ENCODE peak calls at places on chromosome 2, in five cellular contexts. One of them, this sample, is unnamed.

GRCh38 chr2:105781274-105781673 is 36.6 kb downstream of the NCK2 start:
- DNase-seq in K562: no peak
- DNase-seq in H1: no peak
- DNase-seq in GM12878: no peak
- DNase-seq in HepG2: no peak
- DNase-seq in this sample: no peak

GRCh38 chr2:44291281-44292248 is 16.3 kb downstream of the SLC3A1 start:
- DNase-seq in H1: no peak
- DNase-seq in K562: peak; percentile 28
- DNase-seq in GM12878: no peak
- DNase-seq in HepG2: peak; percentile 95
- DNase-seq in this sample: peak; percentile 29

GRCh38 chr2:40554665-40555294 is 102.9 kb upstream of the SLC8A1 start:
- DNase-seq in K562: peak; percentile 3
- DNase-seq in HepG2: peak; percentile 56
- DNase-seq in GM12878: peak; percentile 2
- DNase-seq in H1: peak; percentile 88
- DNase-seq in this sample: peak; percentile 83

GRCh38 chr2:112243233-112243632 is 11.6 kb downstream of the ZC3H8 start:
- DNase-seq in H1: no peak
- DNase-seq in K562: no peak
- DNase-seq in HepG2: no peak
- DNase-seq in GM12878: no peak
- DNase-seq in this sample: no peak

GRCh38 chr2:224973112-224974016 is 68.9 kb downstream of the DOCK10 start:
- DNase-seq in H1: no peak
- DNase-seq in K562: no peak
- DNase-seq in GM12878: no peak
- DNase-seq in HepG2: no peak
- DNase-seq in this sample: no peak

GRCh38 chr2:62038980-62039771 is 133.7 kb downstream of the COMMD1 start:
- DNase-seq in H1: no peak
- DNase-seq in GM12878: peak; percentile 98
- DNase-seq in HepG2: no peak
- DNase-seq in K562: peak; percentile 15
- DNase-seq in this sample: no peak

GRCh38 chr2:217418544-217418943 is 558.7 kb upstream of the TNP1 start:
- DNase-seq in K562: no peak
- DNase-seq in HepG2: no peak
- DNase-seq in H1: no peak
- DNase-seq in GM12878: no peak
- DNase-seq in this sample: no peak

GRCh38 chr2:181123798-181124217 is 143.4 kb downstream of the UBE2E3 start:
- DNase-seq in GM12878: peak; percentile 53
- DNase-seq in HepG2: no peak
- DNase-seq in K562: no peak
- DNase-seq in H1: no peak
- DNase-seq in this sample: no peak

GRCh38 chr2:20186078-20186854 is 38.7 kb downstream of the SDC1 start:
- DNase-seq in K562: peak; percentile 64
- DNase-seq in GM12878: no peak
- DNase-seq in H1: no peak
- DNase-seq in HepG2: peak; percentile 94
- DNase-seq in this sample: no peak

GRCh38 chr2:237701033-237701858 is 73.9 kb downstream of the LRRFIP1 start:
- DNase-seq in GM12878: no peak
- DNase-seq in K562: no peak
- DNase-seq in HepG2: no peak
- DNase-seq in H1: no peak
- DNase-seq in this sample: no peak

GRCh38 chr2:200356794-200357472 is 50.4 kb downstream of the SPATS2L start:
- DNase-seq in GM12878: no peak
- DNase-seq in K562: no peak
- DNase-seq in HepG2: no peak
- DNase-seq in H1: no peak
- DNase-seq in this sample: no peak

GRCh38 chr2:120886967-120887672 is 151.5 kb downstream of the GLI2 start:
- DNase-seq in H1: no peak
- DNase-seq in HepG2: peak; percentile 66
- DNase-seq in GM12878: no peak
- DNase-seq in K562: no peak
- DNase-seq in this sample: no peak

GRCh38 chr2:234427081-234428058 is 69.5 kb downstream of the ARL4C start:
- DNase-seq in K562: no peak
- DNase-seq in H1: peak; percentile 51
- DNase-seq in GM12878: no peak
- DNase-seq in HepG2: no peak
- DNase-seq in this sample: peak; percentile 62
- TF ChIP-seq CREB1 in K562: no peak
- TF ChIP-seq CREB1 in H1: peak; percentile 57
- TF ChIP-seq CREB1 in GM12878: no peak
- TF ChIP-seq CREB1 in HepG2: no peak
- TF ChIP-seq CREB1 in this sample: no peak

GRCh38 chr2:170421175-170421687 is 243.3 kb downstream of the MYO3B start:
- DNase-seq in K562: no peak
- DNase-seq in HepG2: no peak
- DNase-seq in GM12878: no peak
- DNase-seq in H1: no peak
- DNase-seq in this sample: no peak
- TF ChIP-seq ATF3 in K562: no peak
- TF ChIP-seq ATF3 in HepG2: no peak
- TF ChIP-seq ATF3 in GM12878: no peak
- TF ChIP-seq ATF3 in H1: no peak
- TF ChIP-seq ATF3 in this sample: no peak

GRCh38 chr2:240396623-240397541 is 38.6 kb upstream of the GPC1 start:
- DNase-seq in GM12878: no peak
- DNase-seq in H1: no peak
- DNase-seq in K562: no peak
- DNase-seq in HepG2: no peak
- DNase-seq in this sample: no peak

GRCh38 chr2:240398711-240399267 is 36.7 kb upstream of the GPC1 start:
- DNase-seq in GM12878: no peak
- DNase-seq in K562: no peak
- DNase-seq in H1: no peak
- DNase-seq in HepG2: no peak
- DNase-seq in this sample: no peak

GRCh38 chr2:240399419-240400318 is 35.8 kb upstream of the GPC1 start:
- DNase-seq in GM12878: no peak
- DNase-seq in H1: no peak
- DNase-seq in HepG2: no peak
- DNase-seq in K562: no peak
- DNase-seq in this sample: no peak

GRCh38 chr2:240397542-240397916 is 37.9 kb upstream of the GPC1 start:
- DNase-seq in H1: no peak
- DNase-seq in GM12878: no peak
- DNase-seq in K562: no peak
- DNase-seq in HepG2: no peak
- DNase-seq in this sample: no peak

DNA sequence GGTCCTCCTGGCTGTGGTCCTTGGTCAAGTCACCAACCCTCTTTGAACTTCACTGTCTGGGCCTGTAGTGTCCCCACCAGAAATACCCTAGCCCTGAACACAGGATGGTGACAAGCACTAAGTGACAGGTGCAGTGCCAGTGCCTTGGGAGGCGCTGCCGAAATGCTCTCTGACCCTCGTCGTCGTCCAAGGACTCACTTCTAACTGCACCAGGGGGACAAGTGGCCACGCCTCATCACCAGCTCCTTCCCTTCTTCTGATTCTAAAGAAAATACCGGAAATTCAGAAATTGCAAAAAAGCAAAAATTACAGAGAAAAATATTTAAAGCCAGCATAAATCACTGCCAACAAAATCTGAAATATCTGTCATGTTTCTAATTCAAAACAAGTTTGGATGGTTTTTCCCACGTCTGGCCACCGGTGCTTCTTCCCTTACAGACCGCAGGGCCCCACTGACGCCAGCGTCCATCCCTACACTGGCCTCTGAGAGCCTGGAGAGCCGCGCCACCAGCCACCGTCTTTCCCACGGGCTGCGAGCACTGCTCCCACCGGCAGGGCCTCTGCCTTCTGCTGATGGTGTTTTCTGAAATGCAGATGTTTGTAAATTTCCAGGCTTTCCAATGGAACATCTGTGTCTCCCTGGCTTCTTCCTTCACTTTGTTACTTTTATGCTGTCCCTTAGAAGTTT is 37.4 kb upstream of the GPC1 start:
- DNase-seq in K562: no peak
- DNase-seq in H1: no peak
- DNase-seq in HepG2: no peak
- DNase-seq in GM12878: no peak
- DNase-seq in this sample: no peak
- TF ChIP-seq CREB1 in K562: no peak
- TF ChIP-seq CREB1 in H1: no peak
- TF ChIP-seq CREB1 in HepG2: no peak
- TF ChIP-seq CREB1 in GM12878: no peak
- TF ChIP-seq CREB1 in this sample: no peak

DNA sequence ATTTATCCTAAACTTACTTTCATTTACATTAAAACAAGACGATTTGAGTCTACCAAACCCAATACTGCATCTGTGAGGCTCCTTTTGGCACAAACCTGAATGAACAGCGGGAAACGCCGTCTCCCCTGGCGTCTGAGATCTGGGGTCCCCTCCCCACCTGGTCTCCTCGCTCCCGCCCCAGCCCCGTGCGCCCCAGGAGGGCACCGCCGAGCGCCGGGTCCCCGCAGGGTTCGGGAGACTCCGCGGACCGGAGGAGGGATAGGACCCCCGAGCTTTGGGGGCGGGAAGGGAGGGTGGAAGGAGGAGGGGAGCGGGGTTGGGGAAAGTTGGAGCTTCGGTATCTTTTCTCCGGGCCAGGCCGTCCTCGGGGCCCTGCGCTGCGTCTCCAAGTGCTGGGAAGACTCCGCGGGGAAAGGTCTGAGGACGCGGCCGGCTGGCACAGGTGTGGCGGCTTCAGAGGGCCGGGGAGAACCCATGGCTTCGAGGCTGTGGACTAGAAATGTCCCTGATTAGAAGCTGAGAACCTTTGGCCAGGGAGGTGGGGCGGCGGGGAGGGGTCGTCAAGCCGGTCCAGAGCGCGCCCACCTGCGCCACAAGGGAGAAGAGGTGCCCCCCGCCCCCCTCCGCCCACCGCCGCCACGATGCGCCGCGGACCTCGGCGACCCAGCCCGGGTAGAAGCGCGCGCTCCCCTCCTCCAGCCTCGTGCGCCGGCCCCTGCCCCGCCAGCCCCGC is 589 bp upstream of the SNTG2 start:
- DNase-seq in HepG2: no peak
- DNase-seq in GM12878: no peak
- DNase-seq in K562: no peak
- DNase-seq in H1: peak; percentile 74
- DNase-seq in this sample: peak; percentile 73
- TF ChIP-seq ATF3 in HepG2: no peak
- TF ChIP-seq ATF3 in GM12878: no peak
- TF ChIP-seq ATF3 in K562: no peak
- TF ChIP-seq ATF3 in H1: no peak
- TF ChIP-seq ATF3 in this sample: no peak

This sample was measured in WTC11.